ENCODE peak calls at places on chromosomes 3 and 15, in six cellular contexts. O is ureter; K is hepatic stellate cell; A is NCI-H1417; Z is right atrium auricular region; W is activated CD4-positive, alpha-beta T cell treated with anti-CD3 and anti-CD28 coated beads, Interleukin-2, amount 50 U/mL, for 24 hours. X is an unnamed sample.

GRCh38 chr3:174439621-174440349 is 419.3 kb upstream of the NAALADL2 start:
- DNase-seq in K (peak), W (no peak), O (peak), A (no peak), Z (no peak), X (peak)

GRCh38 chr3:143775401-143775970 is 72.8 kb downstream of the SLC9A9 start:
- DNase-seq in W (peak), O (no peak), Z (no peak), A (peak), K (peak), X (peak)

GRCh38 chr15:95296626-95297025 is 1033.9 kb upstream of the NR2F2 start:
- DNase-seq in Z (no peak), K (no peak), O (no peak), W (no peak), A (peak), X (no peak)

GRCh38 chr3:13106308-13106970 is 33.2 kb upstream of the IQSEC1 start:
- DNase-seq in Z (no peak), K (peak), W (no peak), A (no peak), O (no peak), X (no peak)

GRCh38 chr3:129224984-129225393 is 24.4 kb upstream of the COPG1 start:
- DNase-seq in Z (peak), A (no peak), O (peak), K (peak), W (no peak), X (peak)

GRCh38 chr3:88231207-88231606 is 81.4 kb downstream of the C3orf38 start:
- DNase-seq in Z (no peak), A (no peak), W (no peak), K (no peak), O (no peak), X (no peak)

GRCh38 chr3:71423151-71423906 is 160.2 kb downstream of the FOXP1 start:
- DNase-seq in K (no peak), O (no peak), Z (no peak), A (peak), W (no peak), X (peak)

GRCh38 chr3:192422321-192422997 is 304.9 kb downstream of the FGF12 start:
- DNase-seq in O (no peak), Z (no peak), K (no peak), A (no peak), W (no peak), X (no peak)

GRCh38 chr15:78508272-78508671 is 895 bp downstream of the HYKK start:
- DNase-seq in O (no peak), A (no peak), Z (no peak), W (no peak), K (no peak), X (no peak)

GRCh38 chr15:95591886-95592285 is 738.6 kb upstream of the NR2F2 start:
- DNase-seq in Z (no peak), O (no peak), A (no peak), K (no peak), W (no peak), X (no peak)

GRCh38 chr15:26126070-26126469 is 262.9 kb upstream of the ATP10A start:
- DNase-seq in A (no peak), O (no peak), W (no peak), Z (no peak), K (no peak), X (peak)

GRCh38 chr3:39279745-39280517 is at the start of gene CX3CR1:
- DNase-seq in O (no peak), K (no peak), A (no peak), W (no peak), Z (no peak), X (no peak)

GRCh38 chr3:137764001-137764433 is at the start of gene SOX14:
- DNase-seq in Z (no peak), A (no peak), O (no peak), W (no peak), K (peak), X (peak)

GRCh38 chr3:142977399-142977728 is 13.9 kb upstream of the PAQR9 start:
- DNase-seq in W (no peak), O (no peak), Z (no peak), A (no peak), K (peak), X (no peak)

GRCh38 chr3:163018664-163019063 is 1522.1 kb downstream of the OTOL1 start:
- DNase-seq in W (no peak), O (no peak), Z (no peak), A (no peak), K (no peak), X (no peak)

GRCh38 chr3:63242124-63242523 is 36.0 kb upstream of the SYNPR start:
- DNase-seq in O (no peak), A (no peak), W (no peak), K (no peak), Z (no peak), X (no peak)

GRCh38 chr3:32500225-32500624 is 2.4 kb downstream of the CMTM6 start:
- DNase-seq in A (no peak), K (no peak), O (no peak), W (no peak), Z (no peak), X (no peak)

GRCh38 chr3:195609229-195609628 is 25.5 kb upstream of the APOD start:
- DNase-seq in O (peak), W (no peak), K (no peak), A (no peak), Z (no peak), X (no peak)

GRCh38 chr3:11510001-11510760 is 133.5 kb downstream of the VGLL4 start:
- DNase-seq in K (no peak), A (peak), W (no peak), O (peak), Z (no peak), X (no peak)

GRCh38 chr3:177357352-177358084 is 160.2 kb upstream of the TBL1XR1 start:
- DNase-seq in O (no peak), Z (peak), K (no peak), W (peak), A (peak), X (no peak)

GRCh38 chr3:132210476-132211346 is 106.5 kb upstream of the ACP3 start:
- DNase-seq in Z (no peak), O (no peak), A (peak), K (no peak), W (no peak), X (peak)

GRCh38 chr3:144028798-144029411 is 57.3 kb downstream of the DIPK2A start:
- DNase-seq in A (no peak), Z (no peak), K (no peak), O (no peak), W (no peak), X (no peak)

GRCh38 chr3:114545196-114545595 is 251.4 kb downstream of the TIGIT start:
- DNase-seq in K (no peak), A (no peak), Z (no peak), O (no peak), W (no peak), X (no peak)

GRCh38 chr3:35678552-35679220 is 39.4 kb downstream of the ARPP21 start:
- DNase-seq in A (no peak), K (no peak), Z (no peak), O (no peak), W (no peak), X (no peak)

GRCh38 chr3:122918576-122919290 is 108.8 kb downstream of the SEMA5B start:
- DNase-seq in W (no peak), O (no peak), A (peak), K (no peak), Z (no peak), X (no peak)

GRCh38 chr3:73848173-73848751 is 223.5 kb upstream of the PDZRN3 start:
- DNase-seq in O (no peak), A (peak), W (no peak), K (peak), Z (no peak), X (no peak)

GRCh38 chr3:42706721-42707619 is 4.4 kb upstream of the HHATL start:
- DNase-seq in A (no peak), W (no peak), O (peak), Z (no peak), K (no peak), X (no peak)

GRCh38 chr3:157566596-157566995 is 63.4 kb upstream of the VEPH1 start:
- DNase-seq in O (no peak), W (no peak), K (no peak), A (no peak), Z (no peak), X (no peak)

GRCh38 chr3:174659516-174659915 is 199.6 kb upstream of the NAALADL2 start:
- DNase-seq in K (no peak), W (no peak), Z (no peak), O (no peak), A (no peak), X (no peak)

GRCh38 chr15:45795487-45796069 is 160.7 kb downstream of the SQOR start:
- DNase-seq in K (no peak), O (no peak), A (peak), Z (no peak), W (no peak), X (peak)

GRCh38 chr3:17219593-17219992 is 334.8 kb downstream of the PLCL2 start:
- DNase-seq in K (no peak), O (no peak), A (no peak), Z (no peak), W (no peak), X (no peak)

GRCh38 chr3:108106449-108106848 is 15.6 kb upstream of the CD47 start:
- DNase-seq in K (no peak), W (no peak), O (no peak), A (no peak), Z (no peak), X (no peak)